ENCODE peak calls at places on chromosomes 3 and 15, in seven cellular contexts. X, N, A, D, T, K and H are unnamed samples.

GRCh38 chr3:4820296-4821121 is 158.7 kb upstream of the BHLHE40 start:
- DNase-seq in N (no peak), D (no peak), K (no peak), A (no peak), T (no peak), X (no peak), H (no peak)

GRCh38 chr15:56099311-56099710 is 105.9 kb upstream of the NEDD4 start:
- DNase-seq in K (no peak), D (no peak), T (no peak), X (no peak), A (no peak), N (no peak), H (no peak)

GRCh38 chr15:70281811-70282307 is 184.1 kb upstream of the TLE3 start:
- DNase-seq in A (no peak), T (no peak), D (no peak), X (no peak), N (no peak), K (no peak), H (no peak)

GRCh38 chr3:193560870-193561269 is 6.2 kb upstream of the ATP13A4 start:
- DNase-seq in N (no peak), A (no peak), D (no peak), K (no peak), T (no peak), X (no peak), H (no peak)

GRCh38 chr3:77038468-77038927 is 1.4 kb upstream of the ROBO2 start:
- DNase-seq in A (peak), D (peak), T (peak), K (peak), X (no peak), N (no peak), H (peak)

GRCh38 chr3:148333091-148333490 is 364.6 kb upstream of the AGTR1 start:
- DNase-seq in N (no peak), D (no peak), T (no peak), K (no peak), X (no peak), A (no peak), H (peak)

GRCh38 chr15:78075490-78076230 is 1.9 kb downstream of the TBC1D2B start:
- DNase-seq in A (no peak), N (no peak), X (no peak), T (no peak), K (no peak), D (peak), H (peak)

GRCh38 chr15:82040862-82041261 is 5.0 kb downstream of the MEX3B start:
- DNase-seq in T (peak), N (no peak), X (no peak), K (peak), D (no peak), A (no peak), H (peak)

GRCh38 chr3:196792771-196793170 is 53.1 kb downstream of the PAK2 start:
- DNase-seq in A (no peak), D (peak), X (no peak), K (no peak), T (no peak), N (no peak), H (peak)

GRCh38 chr3:52086461-52086860 is 30.1 kb upstream of the DUSP7 start:
- DNase-seq in K (no peak), N (no peak), A (no peak), D (no peak), T (no peak), X (no peak), H (no peak)

GRCh38 chr3:124995460-124995994 is 60.3 kb downstream of the HEG1 start:
- DNase-seq in D (peak), K (peak), X (peak), N (peak), T (peak), A (peak), H (peak)

GRCh38 chr15:41780266-41780665 is 6.0 kb downstream of the MAPKBP1 start:
- DNase-seq in D (peak), A (no peak), X (no peak), N (no peak), T (no peak), K (no peak), H (no peak)

GRCh38 chr15:73957785-73958184 is 31.5 kb downstream of the LOXL1 start:
- DNase-seq in K (no peak), X (no peak), D (no peak), A (no peak), N (no peak), T (no peak), H (no peak)

GRCh38 chr3:9349321-9350117 is 13.3 kb upstream of the THUMPD3 start:
- DNase-seq in D (peak), A (no peak), K (no peak), T (no peak), N (no peak), X (no peak), H (peak)

GRCh38 chr3:161348791-161349400 is 22.4 kb downstream of the SPTSSB start:
- DNase-seq in D (no peak), A (no peak), K (no peak), T (no peak), N (peak), X (no peak), H (no peak)

GRCh38 chr15:84911879-84912660 is 27.6 kb downstream of the SLC28A1 start:
- DNase-seq in T (peak), K (no peak), A (no peak), N (peak), X (no peak), D (peak), H (no peak)

GRCh38 chr3:155704771-155705559 is 39.9 kb downstream of the PLCH1 start:
- DNase-seq in D (peak), T (no peak), N (no peak), X (no peak), K (no peak), A (no peak), H (peak)

GRCh38 chr3:69385723-69386483 is at the start of gene FRMD4B:
- DNase-seq in K (peak), N (no peak), T (peak), X (no peak), A (peak), D (peak), H (peak)

GRCh38 chr3:150697646-150698045 is 6.1 kb downstream of the ERICH6 start:
- DNase-seq in N (no peak), T (no peak), X (no peak), K (no peak), A (no peak), D (no peak), H (no peak)

GRCh38 chr3:29408676-29409075 is 127.8 kb downstream of the RBMS3 start:
- DNase-seq in D (no peak), K (no peak), N (no peak), A (no peak), X (no peak), T (no peak), H (no peak)

GRCh38 chr3:158659454-158660237 is 12.8 kb downstream of the LXN start:
- DNase-seq in K (peak), N (peak), X (no peak), A (peak), D (peak), T (peak), H (peak)

GRCh38 chr3:141710888-141711616 is 27.0 kb upstream of the RNF7 start:
- DNase-seq in N (no peak), D (no peak), X (no peak), A (no peak), K (no peak), T (no peak), H (no peak)

GRCh38 chr15:90617171-90617570 is 87.4 kb downstream of the CRTC3 start:
- DNase-seq in N (no peak), D (no peak), K (no peak), X (no peak), T (no peak), A (no peak), H (no peak)

GRCh38 chr3:28933337-28933736 is 347.5 kb upstream of the RBMS3 start:
- DNase-seq in N (no peak), D (no peak), K (no peak), X (no peak), T (no peak), A (no peak), H (no peak)

GRCh38 chr3:57862894-57863293 is 106.8 kb downstream of the SLMAP start:
- DNase-seq in D (no peak), N (no peak), K (no peak), T (no peak), A (no peak), X (no peak), H (no peak)

GRCh38 chr3:122714269-122714668 is 33.6 kb downstream of the PARP14 start:
- DNase-seq in X (no peak), A (no peak), K (no peak), N (no peak), T (no peak), D (no peak), H (no peak)

GRCh38 chr3:112908252-112908651 is 61.6 kb upstream of the CD200R1L start:
- DNase-seq in N (no peak), T (no peak), K (no peak), D (no peak), A (no peak), X (peak), H (no peak)

GRCh38 chr3:98482717-98483482 is 14.6 kb upstream of the OR5K2 start:
- DNase-seq in X (no peak), T (no peak), N (peak), A (no peak), D (no peak), K (no peak), H (peak)

GRCh38 chr3:124410471-124410870 is 319.8 kb upstream of the UMPS start:
- DNase-seq in N (no peak), K (no peak), A (no peak), D (no peak), X (no peak), T (no peak), H (no peak)

GRCh38 chr15:34620814-34621213 is 37.4 kb upstream of the GOLGA8B start:
- DNase-seq in T (no peak), N (no peak), K (no peak), X (no peak), A (no peak), D (no peak), H (no peak)

GRCh38 chr15:38186505-38186904 is 66.1 kb upstream of the SPRED1 start:
- DNase-seq in T (no peak), X (no peak), K (no peak), N (no peak), A (no peak), D (no peak), H (peak)

GRCh38 chr15:24772256-24772655 is 96.7 kb downstream of the NPAP1 start:
- DNase-seq in T (no peak), X (no peak), D (no peak), N (no peak), K (no peak), A (no peak), H (no peak)

GRCh38 chr3:177199206-177199765 is 2.0 kb upstream of the TBL1XR1 start:
- DNase-seq in T (no peak), A (no peak), X (no peak), D (no peak), N (no peak), K (no peak), H (peak)

GRCh38 chr15:68698708-68699107 is 119.9 kb downstream of the CORO2B start:
- DNase-seq in D (no peak), A (no peak), X (no peak), N (no peak), K (no peak), T (no peak), H (no peak)

GRCh38 chr15:68697711-68698690 is 119.2 kb downstream of the CORO2B start:
- DNase-seq in T (no peak), N (no peak), X (no peak), D (no peak), K (no peak), A (no peak), H (no peak)

GRCh38 chr15:68700395-68701123 is 120.1 kb downstream of the ANP32A start:
- DNase-seq in T (no peak), D (no peak), X (no peak), A (peak), K (peak), N (no peak), H (no peak)

GRCh38 chr15:68699124-68699880 is 120.5 kb downstream of the CORO2B start:
- DNase-seq in K (no peak), A (no peak), D (no peak), N (no peak), X (no peak), T (no peak), H (no peak)

DNA sequence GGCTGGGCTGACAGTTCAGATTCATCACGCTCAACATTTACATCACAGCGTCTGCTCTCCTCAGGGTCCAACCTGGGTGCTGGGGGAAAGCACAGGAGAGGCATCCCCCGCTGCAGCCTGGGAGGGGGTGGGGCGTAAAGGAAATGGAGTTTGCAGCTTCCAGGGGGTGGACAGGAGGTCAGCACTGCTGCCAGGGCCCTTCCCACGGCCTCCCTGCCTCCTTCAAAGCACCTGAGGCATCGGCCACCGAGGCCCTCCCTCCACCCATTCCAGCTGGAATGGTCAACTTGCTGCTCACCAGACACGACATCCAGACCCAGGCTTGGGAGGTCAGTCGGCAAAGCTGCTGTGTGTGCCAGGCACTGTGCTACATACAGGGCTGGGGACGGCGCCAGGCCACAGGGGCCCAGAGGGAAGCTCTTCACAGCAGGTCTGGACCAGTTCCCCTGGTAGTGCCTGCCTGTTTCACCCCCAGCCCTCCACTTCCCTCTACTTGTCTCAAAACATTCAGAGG is 120.8 kb downstream of the ANP32A start:
- DNase-seq in D (no peak), K (no peak), X (no peak), A (no peak), N (no peak), T (no peak), H (no peak)
- TF ChIP-seq JUND in D (no peak), K (no peak), X (no peak), A (no peak), N (no peak), T (no peak), H (no peak)

GRCh38 chr3:154422694-154423093 is 7.3 kb downstream of the GPR149 start:
- DNase-seq in K (no peak), N (no peak), X (no peak), T (no peak), A (no peak), D (no peak), H (no peak)

GRCh38 chr3:154421067-154421466 is 8.9 kb downstream of the GPR149 start:
- DNase-seq in K (peak), D (no peak), T (no peak), A (no peak), X (no peak), N (no peak), H (no peak)
- TF ChIP-seq JUND in K (no peak), D (no peak), T (no peak), A (no peak), X (no peak), N (no peak), H (no peak)

GRCh38 chr15:52796742-52797515 is 6.8 kb upstream of the ONECUT1 start:
- DNase-seq in D (no peak), N (no peak), T (no peak), X (no peak), A (no peak), K (no peak), H (no peak)

GRCh38 chr15:52796228-52796521 is 6.0 kb upstream of the ONECUT1 start:
- DNase-seq in A (no peak), X (no peak), D (no peak), K (peak), T (no peak), N (no peak), H (no peak)

GRCh38 chr15:52799145-52799811 is 9.1 kb upstream of the ONECUT1 start:
- DNase-seq in K (no peak), T (no peak), D (no peak), X (no peak), N (no peak), A (no peak), H (no peak)

GRCh38 chr15:52797625-52798501 is 7.7 kb upstream of the ONECUT1 start:
- DNase-seq in K (peak), X (no peak), D (no peak), N (no peak), A (no peak), T (no peak), H (no peak)

GRCh38 chr15:52798529-52799101 is 8.5 kb upstream of the ONECUT1 start:
- DNase-seq in D (no peak), A (no peak), X (no peak), T (no peak), N (no peak), K (peak), H (no peak)
- TF ChIP-seq JUND in D (no peak), A (no peak), X (no peak), T (no peak), N (no peak), K (no peak), H (no peak)

GRCh38 chr3:110811050-110811449 is 260.6 kb upstream of the NECTIN3 start:
- DNase-seq in T (no peak), A (no peak), D (peak), K (no peak), N (no peak), X (no peak), H (no peak)

GRCh38 chr3:110814170-110815007 is 257.2 kb upstream of the NECTIN3 start:
- DNase-seq in X (peak), A (no peak), K (no peak), N (peak), D (no peak), T (no peak), H (no peak)

GRCh38 chr3:110816008-110816407 is 255.6 kb upstream of the NECTIN3 start:
- DNase-seq in T (no peak), D (no peak), N (peak), X (no peak), A (no peak), K (no peak), H (no peak)

GRCh38 chr3:110813541-110813940 is 258.1 kb upstream of the NECTIN3 start:
- DNase-seq in N (peak), T (no peak), X (no peak), D (no peak), K (no peak), A (no peak), H (no peak)

DNA sequence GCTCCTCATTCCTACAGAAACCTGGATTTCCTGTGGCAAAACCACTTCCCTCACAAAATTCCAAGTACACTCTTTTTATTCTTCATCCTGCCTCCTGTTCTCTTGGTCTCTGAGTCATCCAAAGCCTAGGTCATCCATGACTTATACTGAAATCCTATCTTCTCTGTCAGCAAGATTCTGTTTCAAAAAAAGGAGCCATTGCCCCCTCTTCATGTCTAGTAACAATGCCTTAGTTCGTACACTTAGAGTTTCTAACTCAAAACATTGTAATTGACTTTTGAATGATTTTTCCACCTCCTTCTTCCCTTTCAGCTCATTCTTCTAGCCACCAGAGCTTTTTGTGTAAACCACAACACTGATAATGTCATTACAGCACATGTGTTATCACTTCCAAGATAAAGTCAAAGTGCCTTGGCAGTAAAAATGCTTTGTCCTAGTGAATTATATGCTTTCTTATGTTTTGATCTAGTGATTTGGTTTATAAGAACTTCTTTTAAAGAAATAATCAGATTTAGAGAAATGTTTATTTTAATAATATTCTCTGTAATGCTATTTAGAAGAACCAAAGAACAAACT is 256.5 kb upstream of the NECTIN3 start:
- DNase-seq in K (no peak), T (no peak), X (no peak), A (peak), D (no peak), N (peak), H (no peak)
- TF ChIP-seq JUND in K (no peak), T (no peak), X (no peak), A (peak), D (no peak), N (peak), H (no peak)

DNA sequence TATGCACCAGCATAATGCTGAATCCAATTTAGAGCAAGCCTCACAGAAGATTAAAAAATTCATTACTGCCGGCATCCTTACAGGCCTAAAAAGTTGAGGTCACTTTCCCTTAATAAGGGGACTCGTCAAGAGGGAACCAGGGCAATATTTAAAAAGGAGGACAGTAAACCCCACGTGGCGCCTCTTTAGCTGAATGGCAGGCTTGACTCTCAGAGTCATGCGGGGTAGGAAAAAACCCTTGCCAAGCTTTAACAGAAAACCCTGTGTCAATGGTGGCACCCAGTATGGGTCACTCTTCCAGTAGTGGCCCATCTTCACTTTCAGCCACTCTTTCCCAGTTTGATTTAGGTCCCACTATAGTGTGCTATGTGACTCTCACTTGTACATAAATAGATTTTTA is 559.6 kb downstream of the MAGI1 start:
- DNase-seq in T (no peak), D (no peak), X (no peak), K (no peak), N (no peak), A (no peak), H (no peak)
- TF ChIP-seq JUND in T (no peak), D (no peak), X (no peak), K (no peak), N (no peak), A (no peak), H (no peak)

GRCh38 chr15:58440181-58440910 is 8.6 kb downstream of the LIPC start:
- DNase-seq in K (no peak), N (peak), T (no peak), X (no peak), D (peak), A (no peak), H (no peak)

GRCh38 chr15:58441376-58442070 is 9.7 kb downstream of the LIPC start:
- DNase-seq in A (no peak), N (no peak), K (no peak), T (no peak), X (no peak), D (no peak), H (no peak)

GRCh38 chr15:58440922-58441321 is 9.1 kb downstream of the LIPC start:
- DNase-seq in D (no peak), X (no peak), N (peak), A (no peak), K (no peak), T (peak), H (no peak)

GRCh38 chr15:58443291-58443690 is 11.5 kb downstream of the LIPC start:
- DNase-seq in T (no peak), D (no peak), K (no peak), X (no peak), A (no peak), N (no peak), H (no peak)

GRCh38 chr15:58442122-58442521 is 10.3 kb downstream of the LIPC start:
- DNase-seq in K (no peak), X (no peak), N (no peak), T (no peak), D (no peak), A (no peak), H (no peak)
- TF ChIP-seq JUND in K (no peak), X (no peak), N (no peak), T (no peak), D (no peak), A (no peak), H (no peak)

GRCh38 chr15:68149059-68149458 is 56.1 kb downstream of the CALML4 start:
- DNase-seq in X (no peak), D (no peak), A (no peak), T (no peak), K (no peak), N (no peak), H (no peak)
- TF ChIP-seq JUND in X (no peak), D (no peak), A (peak), T (no peak), K (no peak), N (no peak), H (no peak)